ENCODE peak calls at places on chromosomes 13 and 19, in nine cellular contexts. F is esophagus muscularis mucosa, U is epithelial cell of esophagus, Y is bronchial epithelial cell, X is WERI-Rb-1, A is Peyer's patch, Q is HFFc6, T is AG04449, B is endothelial cell of umbilical vein. N is an unnamed sample.

GRCh38 chr13:26785845-26786630 is 25.5 kb upstream of the GPR12 start:
- DNase-seq in B (no peak), U (no peak), Q (no peak), F (no peak), A (peak), X (no peak), Y (no peak), T (no peak), N (no peak)

GRCh38 chr19:292281-292884 is 1.2 kb upstream of the PLPP2 start:
- DNase-seq in T (no peak), U (no peak), Y (no peak), Q (no peak), F (no peak), A (peak), B (no peak), X (no peak), N (no peak)

GRCh38 chr19:3125900-3126524 is 9.8 kb upstream of the GNA15 start:
- DNase-seq in Q (no peak), U (peak), B (peak), Y (peak), F (no peak), T (no peak), A (peak), X (peak), N (peak)

GRCh38 chr13:78589206-78589605 is 14.1 kb downstream of the POU4F1 start:
- DNase-seq in Q (no peak), Y (no peak), F (no peak), T (no peak), X (no peak), U (peak), A (no peak), B (no peak), N (peak)

GRCh38 chr19:30880551-30880950 is 468.7 kb downstream of the TSHZ3 start:
- DNase-seq in F (no peak), B (no peak), T (no peak), X (no peak), U (no peak), A (no peak), Q (no peak), Y (no peak), N (no peak)

GRCh38 chr19:33384983-33385382 is 11.5 kb downstream of the CEBPG start:
- DNase-seq in T (no peak), X (no peak), U (no peak), Y (no peak), A (peak), Q (no peak), F (no peak), B (no peak), N (no peak)

GRCh38 chr13:28586585-28587540 is 72.1 kb upstream of the POMP start:
- DNase-seq in X (no peak), A (no peak), U (no peak), Q (no peak), F (no peak), B (no peak), T (no peak), Y (no peak), N (no peak)

GRCh38 chr13:76976488-76976887 is 15.4 kb upstream of the CLN5 start:
- DNase-seq in B (no peak), X (no peak), Y (peak), T (no peak), Q (peak), U (peak), A (no peak), F (no peak), N (peak)

GRCh38 chr19:3801412-3802096 is 15.4 kb upstream of the MATK start:
- DNase-seq in F (no peak), T (no peak), Q (no peak), U (peak), Y (peak), X (no peak), A (peak), B (no peak), N (no peak)

GRCh38 chr13:29840585-29840984 is 9.8 kb downstream of the UBL3 start:
- DNase-seq in Q (no peak), U (no peak), T (no peak), B (no peak), X (no peak), F (no peak), A (no peak), Y (no peak), N (no peak)

GRCh38 chr13:29830000-29830399 is 20.4 kb downstream of the UBL3 start:
- DNase-seq in A (no peak), T (no peak), X (no peak), U (peak), Q (no peak), B (no peak), Y (peak), F (no peak), N (peak)

GRCh38 chr13:29832899-29833298 is 17.5 kb downstream of the UBL3 start:
- DNase-seq in T (no peak), X (no peak), B (no peak), U (no peak), F (no peak), A (no peak), Y (no peak), Q (no peak), N (no peak)

DNA sequence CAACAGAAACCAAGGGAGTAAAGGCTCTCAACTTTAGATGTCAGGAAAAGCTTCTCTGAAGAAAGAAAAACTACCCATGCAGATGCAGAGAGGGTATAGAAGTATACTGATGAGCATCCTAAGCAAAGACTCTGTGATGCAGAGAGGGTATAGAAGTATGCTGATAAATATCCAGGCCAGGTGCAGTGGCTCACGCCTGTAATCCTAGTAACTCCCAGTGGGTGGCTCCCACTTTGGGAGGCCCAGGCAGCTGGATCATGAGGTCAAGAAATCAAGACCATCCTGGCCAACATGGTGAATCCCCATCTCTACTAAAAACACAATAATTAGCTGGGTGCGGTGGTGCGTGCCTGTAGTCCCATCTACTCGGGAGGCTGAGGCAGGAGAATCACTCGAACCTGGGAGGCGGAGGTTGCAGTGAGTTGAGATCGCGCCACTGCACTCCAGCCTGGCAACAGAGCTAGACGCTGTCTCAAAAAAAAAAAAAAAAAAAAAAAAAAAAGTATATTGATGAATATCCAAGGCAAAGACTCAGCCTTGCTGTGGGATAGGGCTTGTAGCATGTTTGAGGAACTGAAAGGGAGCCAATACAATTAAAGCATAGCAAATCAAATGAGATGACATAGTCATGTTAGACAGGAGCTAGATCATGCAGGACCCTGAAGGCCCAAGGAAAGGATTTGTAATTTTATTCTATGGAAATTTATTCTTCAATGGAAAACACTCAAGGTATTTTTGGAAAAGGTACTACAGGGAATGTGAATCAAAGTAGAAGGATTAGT is 14.9 kb downstream of the UBL3 start:
- DNase-seq in U (no peak), F (no peak), B (no peak), T (no peak), Q (no peak), Y (no peak), A (no peak), X (no peak), N (no peak)
- TF ChIP-seq CTCF in U (no peak), F (no peak), B (no peak), T (no peak), Q (no peak), Y (no peak), A (no peak), X (no peak), N (no peak)

DNA sequence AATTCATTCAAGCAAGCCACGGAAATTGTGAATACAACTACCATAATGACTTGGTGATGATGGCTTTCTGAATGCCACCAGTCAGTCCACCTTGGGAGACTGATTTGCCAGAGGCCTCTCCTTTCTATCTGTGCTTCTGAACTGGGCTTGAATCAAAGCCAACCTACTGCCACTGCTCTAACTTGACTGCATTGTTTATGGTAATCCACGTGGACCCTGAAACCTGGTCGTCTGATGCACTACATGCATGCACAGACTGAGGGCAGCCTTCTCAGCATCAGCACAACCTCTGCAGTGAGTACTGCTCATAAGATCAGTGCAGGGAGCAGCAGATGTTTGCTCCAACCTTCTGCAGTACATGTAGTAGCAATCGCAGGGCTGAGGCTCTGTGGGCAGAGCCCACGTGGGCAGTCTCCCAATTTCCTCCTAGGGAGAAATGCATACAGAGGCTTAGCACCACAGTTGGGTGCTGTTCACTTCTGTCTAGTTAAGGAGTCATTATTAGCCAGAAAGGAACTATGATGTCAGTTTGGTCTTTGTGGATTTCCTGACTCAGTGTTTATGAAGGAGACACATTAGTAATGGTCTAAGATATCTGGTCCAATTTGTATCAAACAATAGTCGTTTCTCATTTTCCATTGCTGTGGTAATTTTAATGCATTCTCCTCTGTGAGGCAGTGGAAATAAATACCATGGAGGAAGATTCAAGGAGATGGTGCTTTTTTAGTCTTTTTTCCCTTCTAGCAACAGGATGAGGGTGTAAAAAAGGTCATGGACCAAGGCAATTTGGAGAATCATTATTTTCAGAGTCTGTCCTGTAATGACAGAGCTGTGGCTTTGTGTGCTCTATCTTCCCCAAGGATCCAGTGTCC is 82.5 kb downstream of the AKAP11 start:
- DNase-seq in B (peak), U (peak), A (peak), Q (peak), Y (peak), T (peak), F (peak), X (no peak), N (no peak)
- TF ChIP-seq CTCF in B (no peak), U (no peak), A (no peak), Q (no peak), Y (no peak), T (no peak), F (no peak), X (no peak), N (no peak)

GRCh38 chr19:49019242-49019932 is 2.5 kb upstream of the LHB start:
- DNase-seq in F (no peak), X (peak), A (peak), U (peak), T (no peak), Q (no peak), Y (no peak), B (peak), N (peak)
- TF ChIP-seq CTCF in F (no peak), X (peak), A (no peak), U (peak), T (peak), Q (peak), Y (peak), B (peak), N (no peak)

GRCh38 chr13:23741879-23742510 is 147.2 kb downstream of the MIPEP start:
- DNase-seq in X (peak), T (no peak), B (no peak), Q (no peak), U (no peak), A (no peak), Y (no peak), F (no peak), N (peak)
- TF ChIP-seq CTCF in X (peak), T (no peak), B (peak), Q (peak), U (peak), A (no peak), Y (peak), F (no peak), N (peak)

GRCh38 chr19:2061936-2062729 is 11.1 kb upstream of the MKNK2 start:
- DNase-seq in T (no peak), Y (no peak), A (no peak), X (no peak), U (no peak), F (no peak), B (no peak), Q (no peak), N (no peak)
- TF ChIP-seq CTCF in T (no peak), Y (no peak), A (no peak), X (peak), U (no peak), F (no peak), B (no peak), Q (no peak), N (no peak)

N was measured in MCF 10A.